ENCODE peak calls at places on chromosomes 4 and X, in five cellular contexts. K, S, U, D and E are unnamed samples.

GRCh38 chrX:100447563-100448397 is 37.7 kb upstream of the PCDH19 start:
- DNase-seq in K (peak), S (peak), U (peak), D (peak), E (peak)

GRCh38 chr4:120452006-120452405 is 385.4 kb upstream of the MAD2L1 start:
- DNase-seq in K (peak), S (no peak), U (peak), D (no peak), E (peak)

GRCh38 chr4:139416073-139416673 is 37.7 kb upstream of the RAB33B start:
- DNase-seq in K (peak), S (no peak), U (peak), D (no peak), E (peak)

GRCh38 chr4:108045687-108046024 is 56.0 kb downstream of the HADH start:
- DNase-seq in K (peak), S (peak), U (peak), D (peak), E (peak)

GRCh38 chrX:7522860-7523259 is 320.1 kb upstream of the VCX start:
- DNase-seq in K (no peak), S (no peak), U (no peak), D (no peak), E (no peak)

GRCh38 chr4:187294861-187295260 is 571.2 kb upstream of the FAT1 start:
- DNase-seq in K (no peak), S (no peak), U (no peak), D (no peak), E (peak)

GRCh38 chr4:54318904-54319303 is 89.8 kb downstream of the PDGFRA start:
- DNase-seq in K (peak), S (no peak), U (peak), D (no peak), E (peak)

GRCh38 chr4:10808591-10808990 is 124.0 kb upstream of the CLNK start:
- DNase-seq in K (peak), S (peak), U (peak), D (peak), E (peak)

GRCh38 chr4:147515220-147515936 is 34.5 kb downstream of the EDNRA start:
- DNase-seq in K (no peak), S (no peak), U (no peak), D (no peak), E (no peak)

GRCh38 chr4:52052475-52052780 is 1.3 kb downstream of the SPATA18 start:
- DNase-seq in K (peak), S (no peak), U (peak), D (no peak), E (no peak)

GRCh38 chr4:6095023-6095817 is 77.0 kb upstream of the C4orf50 start:
- DNase-seq in K (no peak), S (no peak), U (no peak), D (no peak), E (peak)

GRCh38 chr4:90183254-90183653 is 56.1 kb downstream of the CCSER1 start:
- DNase-seq in K (no peak), S (no peak), U (no peak), D (no peak), E (no peak)

GRCh38 chrX:9127991-9128390 is 94.1 kb upstream of the FAM9B start:
- DNase-seq in K (no peak), S (no peak), U (no peak), D (no peak), E (no peak)

GRCh38 chr4:13059015-13059414 is 425.1 kb downstream of the RAB28 start:
- DNase-seq in K (no peak), S (no peak), U (no peak), D (no peak), E (no peak)

GRCh38 chr4:159719531-159719930 is 616.7 kb downstream of the RAPGEF2 start:
- DNase-seq in K (no peak), S (no peak), U (peak), D (no peak), E (no peak)

GRCh38 chrX:39527045-39527444 is 570.7 kb downstream of the BCOR start:
- DNase-seq in K (peak), S (no peak), U (peak), D (no peak), E (peak)

GRCh38 chr4:16884673-16885460 is 13.6 kb downstream of the LDB2 start:
- DNase-seq in K (no peak), S (no peak), U (no peak), D (no peak), E (no peak)

GRCh38 chr4:78591404-78591803 is 39.8 kb downstream of the ANXA3 start:
- DNase-seq in K (no peak), S (no peak), U (no peak), D (no peak), E (no peak)

GRCh38 chr4:162700815-162701361 is 465.8 kb downstream of the NAF1 start:
- DNase-seq in K (no peak), S (no peak), U (no peak), D (no peak), E (no peak)

GRCh38 chr4:156929706-156930105 is 41.9 kb downstream of the PDGFC start:
- DNase-seq in K (no peak), S (no peak), U (no peak), D (no peak), E (peak)

GRCh38 chrX:135434258-135435138 is 12.8 kb downstream of the SMIM10L2A start:
- DNase-seq in K (no peak), S (no peak), U (no peak), D (no peak), E (no peak)

GRCh38 chr4:2793920-2794706 is 1.2 kb downstream of the SH3BP2 start:
- DNase-seq in K (peak), S (no peak), U (peak), D (peak), E (no peak)

GRCh38 chr4:33446953-33447352 is 2726.8 kb downstream of the PCDH7 start:
- DNase-seq in K (no peak), S (no peak), U (no peak), D (no peak), E (no peak)

GRCh38 chrX:136766785-136767103 is 14.0 kb downstream of the ARHGEF6 start:
- DNase-seq in K (no peak), S (no peak), U (no peak), D (no peak), E (no peak)

GRCh38 chr4:11182031-11182430 is 246.7 kb downstream of the HS3ST1 start:
- DNase-seq in K (no peak), S (no peak), U (no peak), D (no peak), E (no peak)

GRCh38 chrX:10483191-10483808 is 137.1 kb downstream of the MID1 start:
- DNase-seq in K (peak), S (no peak), U (no peak), D (no peak), E (no peak)

GRCh38 chrX:1528884-1529203 is 8.1 kb downstream of the P2RY8 start:
- DNase-seq in K (no peak), S (no peak), U (no peak), D (no peak), E (no peak)

GRCh38 chr4:3360741-3361140 is 67.9 kb downstream of the RGS12 start:
- DNase-seq in K (no peak), S (peak), U (no peak), D (no peak), E (no peak)

GRCh38 chr4:97500423-97500822 is 642.9 kb downstream of the STPG2 start:
- DNase-seq in K (no peak), S (no peak), U (no peak), D (no peak), E (no peak)

DNA sequence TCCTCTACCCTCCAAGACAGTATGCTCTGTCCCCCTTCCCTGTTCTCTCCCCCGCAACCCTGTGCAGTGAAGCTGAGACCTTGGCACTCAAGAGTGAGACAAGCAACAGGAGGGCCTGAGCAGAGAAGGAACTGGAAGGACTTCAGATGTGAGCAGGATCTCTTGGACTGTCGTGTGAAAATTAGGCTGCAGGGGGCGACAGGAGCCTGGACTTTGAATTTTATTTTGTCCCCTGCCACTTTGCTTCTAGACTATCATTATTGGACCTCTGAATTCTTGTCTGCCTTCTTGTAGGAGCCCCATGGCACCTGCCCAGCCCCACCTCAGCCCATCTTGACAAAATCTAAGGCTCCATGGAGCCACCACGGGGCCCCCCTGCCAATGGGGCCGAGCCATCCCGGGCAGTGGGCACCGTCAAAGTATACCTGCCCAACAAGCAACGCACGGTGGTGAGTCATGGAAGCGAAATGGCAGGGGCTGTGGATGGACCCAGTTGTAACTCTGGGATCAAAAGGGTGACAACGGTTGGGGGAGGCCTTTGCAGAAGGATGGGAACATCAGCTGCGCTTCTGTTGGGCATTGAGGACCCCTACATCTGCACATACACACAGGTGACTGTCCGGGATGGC is 1.7 kb downstream of the ARAF start:
- DNase-seq in K (peak), S (no peak), U (peak), D (no peak), E (peak)
- TF ChIP-seq CTCF in K (peak), S (no peak), U (peak), D (peak), E (peak)

GRCh38 chrX:68832516-68833447 is 4.0 kb downstream of the EFNB1 start:
- DNase-seq in K (no peak), S (no peak), U (no peak), D (no peak), E (no peak)

GRCh38 chrX:68833448-68833805 is 4.6 kb downstream of the EFNB1 start:
- DNase-seq in K (no peak), S (no peak), U (no peak), D (no peak), E (no peak)

GRCh38 chrX:68831405-68832100 is 2.7 kb downstream of the EFNB1 start:
- DNase-seq in K (peak), S (no peak), U (no peak), D (no peak), E (no peak)

GRCh38 chrX:68830486-68831404 is 1.9 kb downstream of the EFNB1 start:
- DNase-seq in K (no peak), S (peak), U (no peak), D (no peak), E (no peak)

DNA sequence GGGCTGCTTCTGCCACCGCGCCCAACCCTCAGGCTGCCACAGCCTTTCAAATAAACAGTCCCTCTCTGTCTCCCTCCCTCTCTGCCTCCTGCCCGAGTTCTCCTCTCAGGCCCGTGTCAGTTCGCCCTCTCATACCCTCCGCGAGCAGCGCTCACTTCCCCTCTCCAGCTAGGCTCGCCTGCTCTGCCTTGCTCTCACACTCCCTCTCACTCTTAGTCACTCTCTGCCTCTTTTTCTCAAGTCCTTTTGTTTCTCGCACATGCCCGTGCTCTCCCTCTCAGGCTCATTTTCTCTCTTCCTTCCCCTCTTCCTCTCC is 3.2 kb downstream of the EFNB1 start:
- DNase-seq in K (peak), S (no peak), U (peak), D (peak), E (peak)
- H3K4me3 ChIP-seq in K (peak), S (peak), U (peak), D (peak), E (peak)

GRCh38 chr4:149108626-149109025 is 666.4 kb upstream of the NR3C2 start:
- DNase-seq in K (no peak), S (no peak), U (no peak), D (no peak), E (peak)

GRCh38 chr4:149110499-149110898 is 668.3 kb upstream of the NR3C2 start:
- DNase-seq in K (no peak), S (no peak), U (no peak), D (no peak), E (no peak)

GRCh38 chr4:149113804-149114430 is 671.7 kb upstream of the NR3C2 start:
- DNase-seq in K (peak), S (no peak), U (peak), D (no peak), E (peak)

GRCh38 chr4:149112109-149112508 is 669.9 kb upstream of the NR3C2 start:
- DNase-seq in K (no peak), S (no peak), U (no peak), D (no peak), E (no peak)
- TF ChIP-seq CTCF in K (no peak), S (no peak), U (no peak), D (no peak), E (no peak)

DNA sequence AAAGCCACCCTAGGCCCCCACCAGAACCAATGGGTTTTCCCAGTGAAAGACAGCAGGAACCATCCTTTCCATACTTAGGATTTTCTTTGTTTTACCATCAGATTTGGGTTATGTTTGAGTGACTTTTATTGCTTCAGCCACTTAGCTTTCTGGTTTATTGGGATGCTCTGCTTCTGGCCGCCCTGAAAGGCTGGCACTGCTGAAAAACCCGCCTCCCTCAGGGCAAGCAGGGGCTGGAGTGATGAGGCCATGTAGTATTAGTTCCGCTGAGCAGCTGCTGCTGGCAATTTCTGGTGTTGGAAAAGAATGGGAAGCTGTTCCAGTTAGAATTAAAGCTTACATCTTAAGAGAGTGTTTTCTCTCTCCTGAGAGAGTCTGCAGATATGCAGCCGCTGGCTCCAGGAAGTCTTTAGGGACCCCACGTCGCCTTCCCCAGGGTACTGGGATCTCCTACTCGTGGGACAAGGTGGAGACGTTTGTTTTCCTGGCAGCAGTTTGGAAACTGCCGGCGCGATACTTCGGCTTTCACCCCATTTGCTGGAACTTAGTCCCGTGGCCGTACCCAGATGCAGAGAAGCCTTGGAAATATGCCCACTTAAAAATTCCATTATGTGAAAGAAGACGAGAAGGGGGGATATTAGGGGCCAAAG is 72.4 kb downstream of the TMEM131L start:
- DNase-seq in K (peak), S (no peak), U (peak), D (no peak), E (peak)
- H3K4me3 ChIP-seq in K (peak), S (no peak), U (peak), D (peak), E (peak)

GRCh38 chr4:165384608-165385007 is 5.8 kb downstream of the CPE start:
- DNase-seq in K (peak), S (no peak), U (peak), D (no peak), E (peak)
- TF ChIP-seq CTCF in K (no peak), S (no peak), U (no peak), D (no peak), E (no peak)

GRCh38 chrX:72131317-72132294 is at the start of gene RTL5:
- DNase-seq in K (peak), S (peak), U (peak), D (peak), E (peak)

GRCh38 chrX:72130762-72131231 is 918 bp downstream of the RTL5 start:
- DNase-seq in K (no peak), S (no peak), U (no peak), D (peak), E (no peak)

GRCh38 chrX:72130156-72130761 is 1.5 kb downstream of the RTL5 start:
- DNase-seq in K (no peak), S (no peak), U (no peak), D (no peak), E (no peak)

GRCh38 chrX:72133851-72134546 is 2.3 kb upstream of the RTL5 start:
- DNase-seq in K (no peak), S (no peak), U (no peak), D (no peak), E (no peak)

DNA sequence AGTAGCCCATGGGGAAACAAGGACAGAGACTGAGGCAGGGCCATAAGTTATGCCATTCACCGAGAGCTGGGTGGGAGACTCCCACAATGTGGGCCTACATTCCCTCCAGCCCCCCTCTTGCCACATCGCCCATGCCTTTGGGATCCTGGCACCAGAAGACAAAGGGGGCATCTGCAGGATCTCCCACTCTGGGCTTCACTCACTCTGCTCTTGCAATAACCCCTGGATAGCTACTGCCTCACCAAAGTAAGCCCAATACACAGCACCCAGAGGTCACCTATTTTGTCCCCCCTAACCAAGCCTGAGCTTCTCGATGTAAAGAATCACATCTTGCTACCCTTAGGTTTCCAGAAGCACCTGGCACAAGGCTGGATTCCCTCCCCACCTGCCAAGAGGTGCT is 741 bp upstream of the RTL5 start:
- DNase-seq in K (no peak), S (no peak), U (no peak), D (no peak), E (no peak)
- H3K4me3 ChIP-seq in K (peak), S (no peak), U (peak), D (peak), E (peak)

DNA sequence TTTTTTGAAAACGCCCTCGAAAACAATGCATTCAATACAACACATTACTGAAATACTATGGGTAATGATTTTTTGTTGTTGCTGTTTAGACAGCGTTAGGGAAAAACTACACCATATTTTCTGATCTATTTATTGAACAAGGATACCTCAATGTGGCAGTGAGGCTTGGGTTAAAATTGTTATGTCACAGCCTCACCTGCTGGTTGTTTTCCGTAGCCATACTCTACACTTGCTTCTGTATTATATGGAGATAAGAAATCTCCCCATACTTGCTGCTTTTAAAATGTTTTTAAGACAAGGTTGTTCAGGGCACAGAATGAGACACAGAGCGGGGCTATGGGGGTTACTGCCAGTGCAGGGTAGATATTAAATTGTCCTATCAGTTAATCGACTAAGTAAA is 221.6 kb upstream of the FTHL17 start:
- DNase-seq in K (no peak), S (no peak), U (no peak), D (no peak), E (no peak)
- TF ChIP-seq CTCF in K (no peak), S (no peak), U (no peak), D (peak), E (no peak)

GRCh38 chr4:7105261-7105660 is 37.4 kb upstream of the GRPEL1 start:
- DNase-seq in K (no peak), S (no peak), U (no peak), D (no peak), E (peak)

GRCh38 chr4:7104366-7105031 is 36.6 kb upstream of the GRPEL1 start:
- DNase-seq in K (no peak), S (no peak), U (no peak), D (no peak), E (no peak)

GRCh38 chr4:7103599-7104365 is 35.9 kb upstream of the GRPEL1 start:
- DNase-seq in K (no peak), S (peak), U (no peak), D (peak), E (no peak)

GRCh38 chr4:7103031-7103598 is 35.3 kb upstream of the GRPEL1 start:
- DNase-seq in K (peak), S (peak), U (peak), D (peak), E (peak)

GRCh38 chr4:7101692-7102515 is 34.0 kb upstream of the GRPEL1 start:
- DNase-seq in K (peak), S (peak), U (peak), D (peak), E (peak)
- H3K4me3 ChIP-seq in K (peak), S (no peak), U (peak), D (peak), E (peak)